ENCODE peak calls at places on chromosomes 5 and 9, in eight cellular contexts. L, K, P, I, C, Q, W and N are unnamed samples.

GRCh38 chr9:123562844-123563346 is 206.9 kb downstream of the CRB2 start:
- DNase-seq in C (no peak), Q (no peak), I (no peak), P (no peak), K (no peak), L (peak; percentile 18), W (no peak), N (peak; percentile 6)

GRCh38 chr5:133245191-133246052 is 193.6 kb downstream of the HSPA4 start:
- DNase-seq in L (no peak), W (peak; percentile 93), K (peak; percentile 95), Q (no peak), C (no peak), I (no peak), P (peak; percentile 83), N (no peak)

GRCh38 chr9:126666155-126666803 is 52.6 kb downstream of the LMX1B start:
- DNase-seq in L (no peak), C (no peak), P (no peak), K (no peak), I (no peak), Q (no peak), W (no peak), N (no peak)

GRCh38 chr9:15469406-15469805 is 41.4 kb downstream of the PSIP1 start:
- DNase-seq in K (no peak), P (no peak), C (no peak), I (no peak), W (no peak), L (no peak), Q (no peak), N (no peak)

GRCh38 chr5:41695920-41696582 is 174.2 kb downstream of the OXCT1 start:
- DNase-seq in Q (no peak), K (peak; percentile 17), L (no peak), I (no peak), W (no peak), C (no peak), P (no peak), N (no peak)

GRCh38 chr5:53779541-53779981 is 219.1 kb downstream of the NDUFS4 start:
- DNase-seq in C (no peak), L (no peak), K (no peak), Q (no peak), W (no peak), I (no peak), P (no peak), N (no peak)

GRCh38 chr9:131276891-131277672 is 772 bp upstream of the FAM78A start:
- DNase-seq in I (no peak), L (no peak), P (peak; percentile 42), C (no peak), W (no peak), Q (peak; percentile 72), K (no peak), N (no peak)

GRCh38 chr5:154309361-154309725 is 118.8 kb downstream of the GALNT10 start:
- DNase-seq in Q (no peak), K (peak; percentile 27), P (peak; percentile 89), W (no peak), I (no peak), L (no peak), C (no peak), N (no peak)

GRCh38 chr5:134246771-134247329 is 21.0 kb upstream of the PPP2CA start:
- DNase-seq in K (no peak), L (no peak), P (peak; percentile 92), Q (no peak), I (no peak), C (no peak), W (no peak), N (no peak)

GRCh38 chr5:78526049-78526525 is 122.5 kb downstream of the LHFPL2 start:
- DNase-seq in C (no peak), L (no peak), Q (no peak), P (no peak), W (no peak), I (no peak), K (peak; percentile 35), N (no peak)

GRCh38 chr9:77605449-77606220 is 42.5 kb downstream of the GNA14 start:
- DNase-seq in W (no peak), I (no peak), K (no peak), Q (no peak), P (peak; percentile 24), L (no peak), C (no peak), N (no peak)
- H3K27ac ChIP-seq in W (no peak overlapping the region), I (peak overlapping the region; percentile 6), K (no peak overlapping the region), Q (no peak overlapping the region), P (peak overlapping the region; percentile 89), L (no peak overlapping the region), C (no peak overlapping the region), N (no peak overlapping the region)

GRCh38 chr9:91180930-91181268 is 180.8 kb downstream of the AUH start:
- DNase-seq in W (no peak), I (no peak), K (no peak), P (no peak), Q (no peak), L (no peak), C (no peak), N (no peak)

GRCh38 chr9:91180240-91180929 is 181.3 kb downstream of the AUH start:
- DNase-seq in I (no peak), W (no peak), P (no peak), Q (no peak), K (no peak), L (no peak), C (no peak), N (no peak)

GRCh38 chr9:91182429-91182828 is 179.3 kb downstream of the AUH start:
- DNase-seq in K (peak; percentile 54), Q (no peak), C (no peak), I (no peak), L (no peak), P (peak; percentile 86), W (no peak), N (no peak)

GRCh38 chr9:91181541-91181940 is 180.2 kb downstream of the AUH start:
- DNase-seq in W (no peak), C (no peak), K (no peak), P (no peak), Q (no peak), L (no peak), I (no peak), N (no peak)

DNA sequence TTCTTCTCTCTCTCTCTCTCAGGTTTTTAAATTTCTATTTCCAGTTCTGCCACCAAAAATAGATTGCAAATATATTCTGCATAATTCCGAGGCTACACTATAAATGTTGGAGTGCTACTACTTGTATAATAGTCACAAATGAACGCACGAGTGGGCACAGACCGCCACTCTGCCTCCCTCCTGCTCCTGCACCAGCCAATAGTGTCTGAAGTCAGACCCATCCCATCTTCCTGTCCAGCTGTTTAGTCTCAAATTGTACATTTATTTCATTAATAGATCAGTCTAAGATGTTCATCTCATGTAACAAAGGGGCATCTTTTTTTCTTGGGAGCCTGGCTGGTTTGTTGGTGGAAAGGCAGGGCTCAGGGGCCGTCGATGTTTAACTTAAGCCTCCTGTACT is 178.9 kb downstream of the AUH start:
- DNase-seq in W (no peak), I (no peak), P (no peak), Q (no peak), L (no peak), C (no peak), K (no peak), N (no peak)
- H3K27ac ChIP-seq in W (no peak overlapping the region), I (peak overlapping the region; percentile 55), P (no peak overlapping the region), Q (no peak overlapping the region), L (no peak overlapping the region), C (no peak overlapping the region), K (peak overlapping the region; percentile 66), N (no peak overlapping the region)

GRCh38 chr5:81315336-81315735 is 13.9 kb downstream of the ZCCHC9 start:
- DNase-seq in K (no peak), C (no peak), L (no peak), Q (no peak), P (no peak), I (no peak), W (no peak), N (no peak)
- H3K27ac ChIP-seq in K (no peak overlapping the region), C (no peak overlapping the region), L (no peak overlapping the region), Q (no peak overlapping the region), P (no peak overlapping the region), I (no peak overlapping the region), W (no peak overlapping the region), N (no peak overlapping the region)

DNA sequence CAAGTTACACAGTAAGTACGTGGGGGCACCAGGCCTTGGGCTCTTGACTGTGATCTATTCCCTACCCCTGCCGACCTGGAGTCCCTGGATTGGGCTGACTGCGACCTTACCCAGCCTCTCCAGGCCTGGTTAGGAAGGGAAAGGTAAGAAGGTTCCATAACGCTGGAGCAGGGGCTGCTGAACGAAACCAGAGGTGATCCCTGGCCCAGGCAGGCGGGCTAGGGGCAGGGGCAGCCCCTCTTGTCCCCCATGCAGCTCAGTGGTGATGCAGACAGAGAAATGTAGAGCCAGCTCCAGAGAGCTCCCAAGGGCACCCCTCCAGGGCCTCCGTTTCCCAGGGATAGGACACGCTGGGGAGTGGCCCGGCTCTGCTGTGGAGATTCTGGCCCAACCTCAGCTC is 14.1 kb downstream of the PRRX2 start:
- DNase-seq in C (no peak), L (no peak), Q (no peak), K (no peak), I (no peak), P (no peak), W (no peak), N (no peak)
- H3K27ac ChIP-seq in C (no peak overlapping the region), L (no peak overlapping the region), Q (no peak overlapping the region), K (no peak overlapping the region), I (no peak overlapping the region), P (no peak overlapping the region), W (no peak overlapping the region), N (no peak overlapping the region)

GRCh38 chr5:176647870-176648466 is 684 bp downstream of the TSPAN17 start:
- DNase-seq in C (no peak), K (no peak), L (peak; percentile 67), P (no peak), I (no peak), W (no peak), Q (peak; percentile 54), N (no peak)
- H3K27ac ChIP-seq in C (no peak overlapping the region), K (peak overlapping the region; percentile 94), L (peak overlapping the region; percentile 59), P (no peak overlapping the region), I (peak overlapping the region; percentile 71), W (peak overlapping the region; percentile 63), Q (peak overlapping the region; percentile 69), N (peak overlapping the region; percentile 73)